ENCODE peak calls at places on chromosomes 12 and 14, in ten cellular contexts. R is breast epithelium, P is HCT116, L is stomach, Y is transverse colon, A is HepG2, G is SK-N-SH, H is vagina, V is prostate gland, F is H1. K is an unnamed sample.

GRCh38 chr14:106586098-106586704 is 1059.8 kb downstream of the TMEM121 start:
- DNase-seq in A (peak; percentile 37), L (peak; percentile 42), F (peak; percentile 49), H (peak; percentile 87), V (no peak), G (peak; percentile 36), Y (peak; percentile 58), R (no peak), P (no peak), K (no peak)

GRCh38 chr12:31736472-31736871 is 7.7 kb upstream of the AMN1 start:
- DNase-seq in Y (no peak), A (no peak), P (no peak), H (no peak), R (no peak), V (no peak), G (no peak), L (no peak), F (no peak), K (no peak)

GRCh38 chr14:60097974-60098373 is 6.3 kb downstream of the PCNX4 start:
- DNase-seq in A (no peak), P (no peak), H (no peak), F (no peak), G (no peak), L (no peak), Y (no peak), V (no peak), R (no peak), K (no peak)

GRCh38 chr14:77023001-77023996 is 5.2 kb downstream of the IRF2BPL start:
- DNase-seq in V (peak; percentile 73), F (peak; percentile 51), G (peak; percentile 70), R (no peak), H (no peak), Y (peak; percentile 63), L (peak; percentile 76), A (peak; percentile 97), P (no peak), K (peak; percentile 76)

GRCh38 chr12:64522316-64522715 is 70.4 kb downstream of the TBK1 start:
- DNase-seq in R (no peak), H (no peak), P (no peak), Y (no peak), V (no peak), L (no peak), F (no peak), A (no peak), G (no peak), K (no peak)

GRCh38 chr12:45601888-45602287 is 127.6 kb upstream of the ARID2 start:
- DNase-seq in Y (no peak), G (peak; percentile 68), P (no peak), L (no peak), A (no peak), F (no peak), H (no peak), R (no peak), V (no peak), K (no peak)

GRCh38 chr14:81206115-81206514 is 14.6 kb downstream of the GTF2A1 start:
- DNase-seq in L (no peak), V (no peak), A (peak; percentile 3), H (no peak), R (no peak), P (no peak), G (no peak), F (no peak), Y (no peak), K (no peak)

GRCh38 chr12:48977290-48978281 is 536 bp upstream of the WNT1 start:
- DNase-seq in L (peak; percentile 67), P (no peak), H (no peak), F (peak; percentile 88), A (peak; percentile 59), R (no peak), G (peak; percentile 91), Y (peak; percentile 71), V (no peak), K (peak; percentile 77)

GRCh38 chr14:96056509-96057422 is 17.6 kb downstream of the C14orf132 start:
- DNase-seq in Y (no peak), F (peak; percentile 45), P (no peak), A (peak; percentile 9), G (peak; percentile 23), H (peak; percentile 64), R (no peak), L (peak; percentile 36), V (no peak), K (no peak)

GRCh38 chr12:28156804-28157203 is 33.5 kb upstream of the CCDC91 start:
- DNase-seq in L (no peak), P (no peak), V (no peak), G (no peak), R (no peak), Y (no peak), A (no peak), H (no peak), F (no peak), K (no peak)

GRCh38 chr12:131641315-131641714 is 69.6 kb upstream of the SFSWAP start:
- DNase-seq in F (no peak), Y (no peak), A (no peak), V (no peak), H (no peak), G (no peak), R (no peak), L (no peak), P (no peak), K (no peak)

GRCh38 chr14:37585971-37586759 is 8.9 kb downstream of the FOXA1 start:
- DNase-seq in F (no peak), G (no peak), V (no peak), R (no peak), A (no peak), H (no peak), L (no peak), Y (no peak), P (no peak), K (no peak)

GRCh38 chr12:112375105-112375504 is 7.1 kb downstream of the HECTD4 start:
- DNase-seq in P (no peak), G (no peak), Y (no peak), R (no peak), F (no peak), A (peak; percentile 21), H (no peak), L (no peak), V (no peak), K (no peak)

GRCh38 chr14:83478741-83479140 is 1945.1 kb upstream of the SEL1L start:
- DNase-seq in G (no peak), P (no peak), R (no peak), A (no peak), V (no peak), H (no peak), Y (no peak), L (no peak), F (no peak), K (no peak)

GRCh38 chr12:16153273-16153672 is 124.2 kb downstream of the SLC15A5 start:
- DNase-seq in P (no peak), V (no peak), H (no peak), R (no peak), L (no peak), G (no peak), Y (no peak), F (no peak), A (no peak), K (no peak)
- TF ChIP-seq POLR2AphosphoS5 in P (no peak), V (no peak), H (no peak), R (no peak), L (no peak), G (no peak), Y (no peak), F (no peak), A (no peak), K (no peak)

GRCh38 chr12:1544991-1545700 is 49.2 kb downstream of the FBXL14 start:
- DNase-seq in A (peak; percentile 7), L (no peak), G (no peak), P (peak; percentile 4), V (no peak), Y (no peak), H (no peak), R (no peak), F (no peak), K (no peak)
- TF ChIP-seq CTCF in A (peak; percentile 24), L (no peak), G (peak; percentile 43), P (peak; percentile 37), V (no peak), Y (no peak), H (no peak), R (no peak), F (peak; percentile 21), K (peak; percentile 27)

DNA sequence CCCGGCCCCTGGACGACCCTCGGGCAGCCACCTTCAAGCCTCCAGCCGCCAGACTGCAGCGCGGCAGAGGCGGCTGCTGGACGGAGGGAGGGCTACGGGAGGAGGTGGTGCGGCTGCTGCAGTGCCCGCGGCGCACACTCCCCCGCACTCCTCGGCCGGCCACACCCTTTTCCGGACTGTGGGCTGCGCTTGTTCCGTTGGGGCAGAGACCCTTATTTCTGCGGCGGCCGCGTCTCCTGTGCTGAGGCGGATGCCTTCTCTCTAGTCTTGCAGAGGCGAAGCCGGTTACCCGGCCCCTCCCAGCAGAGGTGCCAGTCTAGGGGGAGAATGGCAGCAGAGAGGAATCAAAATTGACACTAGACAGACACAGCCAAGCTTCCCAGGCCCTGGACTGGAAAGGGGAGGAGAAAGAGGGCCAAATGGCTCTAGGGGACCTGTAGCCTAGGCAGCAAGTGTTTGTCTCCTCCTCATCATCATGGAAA is 1.2 kb downstream of the ESYT1 start:
- DNase-seq in P (no peak), V (peak; percentile 45), Y (peak; percentile 81), A (no peak), G (peak; percentile 78), R (peak; percentile 62), F (peak; percentile 72), L (peak; percentile 70), H (no peak), K (peak; percentile 88)
- TF ChIP-seq POLR2AphosphoS5 in P (peak; percentile 32), V (peak; percentile 43), Y (peak; percentile 81), A (no peak), G (no peak), R (peak; percentile 17), F (no peak), L (peak; percentile 8), H (peak; percentile 86), K (peak; percentile 44)

GRCh38 chr12:60259241-60259640 is 663.4 kb downstream of the SLC16A7 start:
- DNase-seq in R (no peak), A (no peak), Y (no peak), L (no peak), P (no peak), F (no peak), H (no peak), G (no peak), V (no peak), K (no peak)

GRCh38 chr12:60262378-60262777 is 666.5 kb downstream of the SLC16A7 start:
- DNase-seq in L (no peak), H (no peak), R (no peak), P (no peak), V (no peak), Y (no peak), G (no peak), F (no peak), A (no peak), K (no peak)

GRCh38 chr12:60255044-60255443 is 659.2 kb downstream of the SLC16A7 start:
- DNase-seq in R (no peak), L (no peak), Y (no peak), A (no peak), H (no peak), V (no peak), G (no peak), P (no peak), F (no peak), K (no peak)

DNA sequence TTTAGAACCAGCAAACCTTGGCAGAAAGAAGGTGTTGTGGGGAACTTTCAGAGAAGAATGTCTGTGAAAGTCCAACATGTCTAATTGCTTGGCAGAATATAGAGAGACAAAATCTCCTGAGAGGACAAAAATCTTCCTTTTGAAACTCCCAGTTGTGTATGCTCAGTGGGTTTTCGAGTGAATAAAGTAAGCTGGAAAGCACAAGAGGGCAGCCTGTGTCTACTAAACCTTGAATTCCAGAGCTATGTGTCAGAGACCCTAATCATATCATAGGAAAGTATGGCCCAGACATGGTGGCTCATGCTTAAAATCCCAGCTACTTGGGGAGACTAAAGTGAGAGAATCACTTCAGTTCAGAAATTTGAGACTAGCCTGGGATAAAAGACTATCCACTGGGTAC is 661.2 kb downstream of the SLC16A7 start:
- DNase-seq in R (no peak), H (no peak), Y (no peak), F (no peak), G (no peak), L (no peak), V (no peak), A (peak; percentile 17), P (peak; percentile 24), K (no peak)
- TF ChIP-seq CTCF in R (no peak), H (no peak), Y (no peak), F (no peak), G (peak; percentile 30), L (no peak), V (no peak), A (peak; percentile 50), P (peak; percentile 10), K (no peak)

K was measured in sigmoid colon.